ENCODE peak calls at places on chromosomes 1 and 21, in four cellular contexts. M is astrocyte of the cerebellum; G is fibroblast of pulmonary artery; S is stimulated activated CD4-positive, alpha-beta T cell treated with anti-CD3 and anti-CD28 coated beads, Interleukin-15, amount 100 ng/mL, for 1 hour. W is an unnamed sample.

GRCh38 chr1:202207292-202207691 is 13.7 kb downstream of the LGR6 start:
- DNase-seq in M (peak), S (no peak), G (peak), W (peak)

GRCh38 chr1:214451591-214451990 is 99.8 kb downstream of the PTPN14 start:
- DNase-seq in G (no peak), M (no peak), S (no peak), W (no peak)

GRCh38 chr1:244137725-244138124 is 86.6 kb downstream of the ZBTB18 start:
- DNase-seq in S (no peak), M (peak), G (no peak), W (no peak)

GRCh38 chr1:1348420-1349255 is 580 bp downstream of the DVL1 start:
- DNase-seq in S (no peak), M (no peak), G (peak), W (no peak)

GRCh38 chr1:8040586-8040985 is 14.5 kb upstream of the ERRFI1 start:
- DNase-seq in M (peak), S (no peak), G (peak), W (peak)

GRCh38 chr1:179296356-179296755 is 2.8 kb downstream of the SOAT1 start:
- DNase-seq in M (no peak), G (no peak), S (no peak), W (no peak)

GRCh38 chr1:3491291-3492246 is 37.1 kb downstream of the ARHGEF16 start:
- DNase-seq in M (no peak), S (peak), G (peak), W (no peak)

GRCh38 chr1:197919523-197920301 is 2.5 kb downstream of the LHX9 start:
- DNase-seq in M (no peak), G (no peak), S (no peak), W (no peak)

GRCh38 chr1:8841395-8841794 is 24.0 kb upstream of the RERE start:
- DNase-seq in G (no peak), S (no peak), M (no peak), W (no peak)

GRCh38 chr1:181087400-181087901 is 1.0 kb upstream of the IER5 start:
- DNase-seq in G (no peak), S (no peak), M (no peak), W (no peak)

GRCh38 chr1:235881930-235882700 is 15.4 kb upstream of the LYST start:
- DNase-seq in G (no peak), M (no peak), S (no peak), W (no peak)

GRCh38 chr1:150963535-150964489 is 10.8 kb downstream of the CERS2 start:
- DNase-seq in G (no peak), M (no peak), S (no peak), W (no peak)

GRCh38 chr21:14836950-14837349 is 227.8 kb downstream of the NRIP1 start:
- DNase-seq in S (no peak), M (no peak), G (no peak), W (no peak)